ENCODE peak calls at places on chromosomes 2 and 18, in ten cellular contexts. U, K, G, D, L, R, B, C, Y and T are unnamed samples. For H3K36me3 and H3K4me1, the result is how much of the 10 kb centered on the place peaks cover.

GRCh38 chr2:178298785-178299212 is 104.5 kb downstream of the OSBPL6 start:
- DNase-seq in U (no peak), K (no peak), G (no peak), D (no peak), L (no peak), R (no peak), B (no peak), C (no peak), Y (no peak), T (no peak)

GRCh38 chr2:177188482-177189469 is 23.8 kb upstream of the HNRNPA3 start:
- DNase-seq in U (no peak), K (no peak), G (no peak), D (no peak), L (no peak), R (no peak), B (no peak), C (no peak), Y (no peak), T (no peak)

GRCh38 chr18:417495-417894 is 83.0 kb downstream of the COLEC12 start:
- DNase-seq in U (no peak), K (no peak), G (no peak), D (no peak), L (no peak), R (no peak), B (no peak), C (no peak), Y (no peak), T (no peak)

GRCh38 chr2:196987654-196988364 is 61.3 kb upstream of the PGAP1 start:
- DNase-seq in U (peak), K (peak), G (no peak), D (no peak), L (peak), R (no peak), B (peak), C (no peak), Y (peak), T (peak)

GRCh38 chr2:142874293-142874814 is 3.1 kb upstream of the KYNU start:
- DNase-seq in U (peak), K (peak), G (no peak), D (peak), L (no peak), R (peak), B (peak), C (no peak), Y (peak), T (peak)

GRCh38 chr2:60634443-60634842 is 81.0 kb upstream of the BCL11A start:
- DNase-seq in U (no peak), K (no peak), G (no peak), D (no peak), L (no peak), R (no peak), B (no peak), C (no peak), Y (peak), T (no peak)

GRCh38 chr2:43254331-43254730 is 27.9 kb upstream of the ZFP36L2 start:
- DNase-seq in U (no peak), K (no peak), G (no peak), D (no peak), L (no peak), R (no peak), B (no peak), C (no peak), Y (no peak), T (no peak)

GRCh38 chr2:11705063-11705462 is 35.1 kb upstream of the NTSR2 start:
- DNase-seq in U (no peak), K (no peak), G (no peak), D (no peak), L (no peak), R (no peak), B (no peak), C (no peak), Y (no peak), T (no peak)

GRCh38 chr18:24200899-24201298 is 62.0 kb downstream of the CABYR start:
- DNase-seq in U (no peak), K (no peak), G (no peak), D (no peak), L (no peak), R (no peak), B (no peak), C (no peak), Y (no peak), T (no peak)

GRCh38 chr2:237344972-237345870 is 68.7 kb downstream of the COL6A3 start:
- DNase-seq in U (no peak), K (no peak), G (no peak), D (no peak), L (no peak), R (no peak), B (no peak), C (no peak), Y (no peak), T (no peak)

GRCh38 chr2:147543056-147543455 is 301.8 kb upstream of the ACVR2A start:
- DNase-seq in U (no peak), K (no peak), G (no peak), D (no peak), L (no peak), R (no peak), B (no peak), C (no peak), Y (no peak), T (no peak)

GRCh38 chr2:120947982-120948661 is 212.5 kb downstream of the GLI2 start:
- DNase-seq in U (no peak), K (no peak), G (no peak), D (no peak), L (no peak), R (no peak), B (no peak), C (no peak), Y (no peak), T (no peak)

GRCh38 chr2:121366040-121366439 is 81.0 kb upstream of the TFCP2L1 start:
- DNase-seq in U (no peak), K (no peak), G (no peak), D (no peak), L (no peak), R (no peak), B (no peak), C (peak), Y (no peak), T (no peak)

GRCh38 chr18:3867768-3868445 is 417.9 kb downstream of the TGIF1 start:
- DNase-seq in U (no peak), K (no peak), G (no peak), D (no peak), L (no peak), R (no peak), B (no peak), C (no peak), Y (no peak), T (no peak)

GRCh38 chr18:54906636-54907180 is 52.6 kb downstream of the CCDC68 start:
- DNase-seq in U (no peak), K (no peak), G (no peak), D (no peak), L (no peak), R (no peak), B (no peak), C (no peak), Y (no peak), T (no peak)

GRCh38 chr2:33531345-33532059 is 55.1 kb downstream of the RASGRP3 start:
- DNase-seq in U (no peak), K (no peak), G (no peak), D (no peak), L (no peak), R (no peak), B (no peak), C (no peak), Y (no peak), T (no peak)

GRCh38 chr2:235008584-235009044 is 56.8 kb downstream of the SH3BP4 start:
- DNase-seq in U (no peak), K (no peak), G (no peak), D (no peak), L (no peak), R (no peak), B (no peak), C (no peak), Y (peak), T (no peak)

GRCh38 chr18:31072175-31072574 is 29.6 kb upstream of the DSC3 start:
- DNase-seq in U (no peak), K (no peak), G (no peak), D (no peak), L (no peak), R (no peak), B (no peak), C (no peak), Y (no peak), T (no peak)

GRCh38 chr2:156079845-156080244 is 252.7 kb downstream of the NR4A2 start:
- DNase-seq in U (no peak), K (no peak), G (no peak), D (no peak), L (no peak), R (no peak), B (no peak), C (no peak), Y (no peak), T (no peak)

GRCh38 chr2:156077041-156077735 is 255.3 kb downstream of the NR4A2 start:
- DNase-seq in U (no peak), K (no peak), G (no peak), D (no peak), L (peak), R (no peak), B (no peak), C (no peak), Y (no peak), T (no peak)
- H3K36me3 ChIP-seq in U (under half), K (under half), G (under half), D (under half), L (under half), R (under half), B (under half), C (under half), Y (under half), T (under half)

DNA sequence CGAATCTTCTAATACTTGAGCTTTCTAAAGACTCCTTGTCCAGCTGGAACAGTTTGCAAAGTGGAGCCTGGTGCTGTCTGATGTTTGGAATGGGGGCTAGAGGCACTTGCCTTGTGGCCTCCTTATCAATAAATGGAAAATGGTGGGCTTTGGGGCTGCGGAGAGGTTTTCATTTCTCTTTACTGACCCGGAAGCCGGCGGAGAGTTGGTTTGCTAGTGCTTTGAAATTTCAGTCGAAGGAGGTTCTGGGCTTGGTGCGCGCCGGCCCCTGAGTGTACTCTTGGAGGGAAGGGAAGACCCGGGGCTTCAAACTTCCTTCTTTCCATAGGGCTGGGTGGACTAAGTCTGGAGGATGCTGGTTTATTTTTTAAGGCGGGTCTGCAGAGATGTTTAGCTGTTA is 714 bp downstream of the RPIA start:
- DNase-seq in U (no peak), K (no peak), G (no peak), D (no peak), L (no peak), R (no peak), B (peak), C (no peak), Y (peak), T (no peak)
- H3K27ac ChIP-seq in U (peak), K (peak), G (peak), D (peak), L (no peak), R (peak), B (no peak), C (peak), Y (peak), T (no peak)

GRCh38 chr2:230797515-230798495 is 66.9 kb upstream of the ITM2C start:
- DNase-seq in U (no peak), K (no peak), G (no peak), D (no peak), L (no peak), R (no peak), B (no peak), C (no peak), Y (no peak), T (no peak)

GRCh38 chr2:230794472-230794871 is 70.3 kb upstream of the ITM2C start:
- DNase-seq in U (no peak), K (no peak), G (no peak), D (no peak), L (no peak), R (no peak), B (no peak), C (no peak), Y (no peak), T (no peak)

GRCh38 chr2:230795856-230796255 is 68.9 kb upstream of the ITM2C start:
- DNase-seq in U (peak), K (peak), G (peak), D (no peak), L (no peak), R (peak), B (no peak), C (no peak), Y (no peak), T (no peak)

GRCh38 chr2:230798769-230799399 is 65.9 kb upstream of the ITM2C start:
- DNase-seq in U (no peak), K (no peak), G (no peak), D (no peak), L (peak), R (peak), B (no peak), C (no peak), Y (peak), T (peak)

DNA sequence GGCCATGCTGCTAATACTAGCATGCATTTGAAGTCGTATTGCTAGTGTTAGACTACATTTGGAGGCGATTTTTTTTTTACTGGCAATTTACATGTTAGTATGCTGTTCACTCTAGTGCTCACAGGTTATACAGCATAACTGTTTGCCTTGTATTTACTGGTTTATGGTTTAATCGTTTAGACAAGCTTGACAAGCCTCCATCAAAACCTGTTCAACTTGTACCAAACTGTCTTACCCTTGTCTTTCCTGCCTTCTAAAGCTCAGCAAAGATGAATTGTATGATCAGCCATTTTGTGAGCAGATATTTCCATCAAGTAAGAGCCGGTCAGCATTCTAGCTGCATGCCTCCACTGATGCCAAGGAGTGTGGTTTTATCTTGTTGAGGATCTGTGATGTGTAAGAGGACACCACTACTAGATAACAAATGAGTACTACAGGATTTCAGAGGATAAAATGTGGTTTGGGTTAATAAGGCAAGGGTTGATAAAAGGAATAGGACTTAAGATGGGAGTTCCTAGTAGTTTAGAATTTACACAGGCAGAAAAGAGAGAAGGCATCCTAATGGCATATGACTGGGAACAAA is 68.4 kb upstream of the ITM2C start:
- DNase-seq in U (no peak), K (no peak), G (no peak), D (no peak), L (no peak), R (no peak), B (no peak), C (no peak), Y (no peak), T (no peak)
- H3K4me1 ChIP-seq in U (half or more), K (under half), G (under half), D (under half), L (under half), R (under half), B (under half), C (half or more), Y (under half), T (under half)

GRCh38 chr2:48496867-48497266 is 33.1 kb upstream of the STON1 start:
- DNase-seq in U (no peak), K (no peak), G (no peak), D (no peak), L (no peak), R (no peak), B (peak), C (no peak), Y (no peak), T (no peak)
- H3K36me3 ChIP-seq in U (under half), K (under half), G (under half), D (under half), L (under half), R (under half), B (under half), C (half or more), Y (under half), T (under half)

DNA sequence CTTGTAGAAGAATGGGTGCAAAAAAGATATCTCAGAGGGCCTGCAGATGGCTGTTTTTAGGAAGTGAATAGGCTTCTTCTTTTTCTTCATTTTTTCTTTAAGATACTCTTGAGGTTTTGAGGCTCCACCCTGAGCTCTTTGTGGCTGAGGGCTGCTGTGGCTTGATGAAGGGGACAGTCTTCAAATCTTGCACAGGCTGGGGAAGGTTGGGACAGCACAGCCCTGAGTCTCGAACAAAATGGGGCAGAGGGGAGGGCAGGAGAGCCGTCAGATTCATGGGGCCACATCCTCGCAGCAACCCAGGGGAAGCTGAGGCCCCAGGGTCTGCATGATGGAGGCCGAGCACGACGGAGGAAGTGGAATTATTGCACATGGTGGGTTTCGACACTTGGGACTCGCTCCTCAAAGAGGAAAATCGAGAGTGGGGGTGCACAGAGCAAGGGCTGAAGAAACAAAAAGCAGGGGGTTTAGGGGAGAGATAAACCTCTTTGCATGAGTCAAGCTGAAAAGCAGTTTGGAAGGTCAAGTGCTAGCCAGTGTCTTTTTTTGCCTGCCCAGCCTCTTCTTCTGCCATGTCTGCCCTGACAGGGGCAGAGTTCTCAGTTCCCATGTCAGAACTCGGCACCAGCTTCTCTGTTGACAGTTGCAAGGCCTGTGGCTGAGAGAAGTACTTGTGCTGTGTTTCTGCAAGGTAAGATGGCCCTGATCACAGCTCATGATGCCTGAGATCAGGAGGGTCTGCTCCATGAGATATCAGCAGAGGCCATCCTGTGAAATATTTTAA is 19.5 kb downstream of the INPP4A start:
- DNase-seq in U (no peak), K (no peak), G (no peak), D (no peak), L (no peak), R (no peak), B (no peak), C (no peak), Y (peak), T (no peak)
- H3K27ac ChIP-seq in U (peak), K (no peak), G (no peak), D (no peak), L (no peak), R (no peak), B (peak), C (peak), Y (peak), T (no peak)

GRCh38 chr2:62188416-62188815 is 7.5 kb upstream of the B3GNT2 start:
- DNase-seq in U (no peak), K (no peak), G (no peak), D (no peak), L (no peak), R (no peak), B (no peak), C (no peak), Y (peak), T (no peak)

GRCh38 chr2:62185828-62186483 is 10.0 kb upstream of the B3GNT2 start:
- DNase-seq in U (no peak), K (no peak), G (no peak), D (no peak), L (no peak), R (no peak), B (no peak), C (no peak), Y (no peak), T (no peak)

GRCh38 chr2:62184499-62185045 is 11.3 kb upstream of the B3GNT2 start:
- DNase-seq in U (no peak), K (no peak), G (no peak), D (no peak), L (no peak), R (no peak), B (no peak), C (no peak), Y (no peak), T (no peak)

GRCh38 chr2:62187246-62187645 is 8.7 kb upstream of the B3GNT2 start:
- DNase-seq in U (peak), K (no peak), G (no peak), D (no peak), L (no peak), R (no peak), B (no peak), C (no peak), Y (no peak), T (no peak)

GRCh38 chr2:62186534-62186933 is 9.4 kb upstream of the B3GNT2 start:
- DNase-seq in U (no peak), K (no peak), G (no peak), D (no peak), L (no peak), R (no peak), B (no peak), C (no peak), Y (no peak), T (no peak)
- H3K4me1 ChIP-seq in U (under half), K (under half), G (under half), D (under half), L (under half), R (under half), B (under half), C (under half), Y (under half), T (under half)

GRCh38 chr2:53813151-53813550 is 26.3 kb downstream of the ERLEC1 start:
- DNase-seq in U (no peak), K (no peak), G (no peak), D (no peak), L (no peak), R (no peak), B (no peak), C (no peak), Y (peak), T (no peak)
- H3K36me3 ChIP-seq in U (under half), K (under half), G (under half), D (under half), L (under half), R (under half), B (half or more), C (half or more), Y (under half), T (half or more)